ENCODE peak calls at places on chromosomes 2 and 18, in ten cellular contexts. K is CD4-positive, alpha-beta T cell; Y is AG09309; I is astrocyte; G is mammary epithelial cell; N is foreskin fibroblast; Q is GM12865; D is tibial nerve; S is kidney; U is thoracic aorta. J is an unnamed sample.

GRCh38 chr2:154370873-154371272 is 327.6 kb upstream of the KCNJ3 start:
- DNase-seq in K (no peak), Y (no peak), I (no peak), G (no peak), N (no peak), Q (no peak), D (no peak), S (no peak), U (no peak), J (no peak)

GRCh38 chr2:164479460-164479859 is 141.8 kb downstream of the GRB14 start:
- DNase-seq in K (no peak), Y (no peak), I (peak), G (no peak), N (peak), Q (no peak), D (peak), S (no peak), U (no peak), J (no peak)

GRCh38 chr2:233107906-233108305 is 47.8 kb downstream of the INPP5D start:
- DNase-seq in K (no peak), Y (no peak), I (no peak), G (no peak), N (no peak), Q (no peak), D (no peak), S (no peak), U (no peak), J (no peak)

GRCh38 chr2:148812306-148812705 is 62.7 kb upstream of the KIF5C start:
- DNase-seq in K (no peak), Y (peak), I (peak), G (peak), N (peak), Q (no peak), D (no peak), S (peak), U (no peak), J (no peak)

GRCh38 chr18:61572871-61573270 is 239.6 kb downstream of the CDH20 start:
- DNase-seq in K (no peak), Y (no peak), I (peak), G (no peak), N (no peak), Q (no peak), D (no peak), S (no peak), U (no peak), J (no peak)

GRCh38 chr18:58241877-58242276 is 197.9 kb downstream of the NEDD4L start:
- DNase-seq in K (no peak), Y (peak), I (peak), G (peak), N (peak), Q (no peak), D (no peak), S (no peak), U (no peak), J (no peak)

GRCh38 chr2:658426-658825 is 18.8 kb downstream of the TMEM18 start:
- DNase-seq in K (no peak), Y (no peak), I (no peak), G (no peak), N (no peak), Q (no peak), D (no peak), S (no peak), U (no peak), J (no peak)

GRCh38 chr2:241019441-241020139 is 21.2 kb downstream of the SNED1 start:
- DNase-seq in K (no peak), Y (no peak), I (no peak), G (no peak), N (no peak), Q (no peak), D (peak), S (no peak), U (no peak), J (no peak)

GRCh38 chr2:191917967-191918651 is 71.2 kb upstream of the CAVIN2 start:
- DNase-seq in K (no peak), Y (no peak), I (no peak), G (no peak), N (no peak), Q (no peak), D (no peak), S (no peak), U (no peak), J (no peak)

GRCh38 chr18:8424917-8425725 is 184.1 kb upstream of the RAB12 start:
- DNase-seq in K (no peak), Y (peak), I (peak), G (peak), N (peak), Q (no peak), D (no peak), S (no peak), U (no peak), J (no peak)

GRCh38 chr2:115190459-115190858 is 748.0 kb downstream of the DPP10 start:
- DNase-seq in K (no peak), Y (no peak), I (no peak), G (no peak), N (no peak), Q (no peak), D (no peak), S (no peak), U (no peak), J (no peak)

GRCh38 chr2:88481937-88482336 is 29.4 kb upstream of the FOXI3 start:
- DNase-seq in K (no peak), Y (no peak), I (no peak), G (peak), N (peak), Q (no peak), D (no peak), S (no peak), U (no peak), J (no peak)

GRCh38 chr2:118843492-118844132 is 3.8 kb downstream of the EN1 start:
- DNase-seq in K (no peak), Y (no peak), I (no peak), G (no peak), N (no peak), Q (no peak), D (no peak), S (no peak), U (no peak), J (no peak)

GRCh38 chr18:63617049-63617995 is 26.7 kb downstream of the SERPINB4 start:
- DNase-seq in K (no peak), Y (no peak), I (no peak), G (no peak), N (no peak), Q (peak), D (no peak), S (no peak), U (no peak), J (no peak)

GRCh38 chr2:178301595-178302324 is 107.4 kb downstream of the OSBPL6 start:
- DNase-seq in K (no peak), Y (no peak), I (no peak), G (no peak), N (no peak), Q (no peak), D (no peak), S (no peak), U (no peak), J (no peak)

GRCh38 chr2:195531754-195532153 is 125.3 kb upstream of the SLC39A10 start:
- DNase-seq in K (no peak), Y (no peak), I (peak), G (no peak), N (no peak), Q (no peak), D (no peak), S (no peak), U (no peak), J (no peak)

GRCh38 chr18:57715073-57715472 is 88.0 kb downstream of the ATP8B1 start:
- DNase-seq in K (no peak), Y (no peak), I (no peak), G (no peak), N (no peak), Q (no peak), D (no peak), S (no peak), U (no peak), J (no peak)

GRCh38 chr2:226673314-226673723 is 126.3 kb downstream of the IRS1 start:
- DNase-seq in K (no peak), Y (peak), I (peak), G (peak), N (peak), Q (no peak), D (no peak), S (no peak), U (no peak), J (no peak)

GRCh38 chr18:8480506-8481328 is 128.5 kb upstream of the RAB12 start:
- DNase-seq in K (no peak), Y (peak), I (peak), G (peak), N (peak), Q (peak), D (peak), S (no peak), U (no peak), J (no peak)

GRCh38 chr2:99481941-99482340 is 7.9 kb downstream of the REV1 start:
- DNase-seq in K (no peak), Y (no peak), I (no peak), G (peak), N (no peak), Q (peak), D (no peak), S (no peak), U (no peak), J (no peak)

GRCh38 chr2:200247494-200247893 is 59.0 kb upstream of the SPATS2L start:
- DNase-seq in K (no peak), Y (no peak), I (peak), G (no peak), N (no peak), Q (no peak), D (no peak), S (no peak), U (no peak), J (no peak)

GRCh38 chr18:7617738-7618422 is 50.8 kb downstream of the PTPRM start:
- DNase-seq in K (no peak), Y (peak), I (peak), G (peak), N (peak), Q (no peak), D (peak), S (no peak), U (no peak), J (no peak)

GRCh38 chr2:181177376-181177775 is 197.0 kb downstream of the UBE2E3 start:
- DNase-seq in K (no peak), Y (no peak), I (no peak), G (no peak), N (no peak), Q (no peak), D (no peak), S (no peak), U (no peak), J (no peak)

GRCh38 chr2:37637985-37638384 is 33.5 kb downstream of the CDC42EP3 start:
- DNase-seq in K (no peak), Y (no peak), I (no peak), G (no peak), N (no peak), Q (no peak), D (no peak), S (no peak), U (no peak), J (no peak)

GRCh38 chr2:192254444-192254843 is 59.7 kb upstream of the TMEFF2 start:
- DNase-seq in K (no peak), Y (no peak), I (no peak), G (no peak), N (no peak), Q (no peak), D (no peak), S (no peak), U (no peak), J (no peak)

GRCh38 chr2:190789074-190790004 is 91.3 kb upstream of the GLS start:
- DNase-seq in K (no peak), Y (no peak), I (no peak), G (no peak), N (no peak), Q (no peak), D (no peak), S (no peak), U (no peak), J (no peak)

GRCh38 chr2:102117488-102117887 is 25.1 kb upstream of the IL1R1 start:
- DNase-seq in K (no peak), Y (no peak), I (no peak), G (no peak), N (no peak), Q (no peak), D (no peak), S (no peak), U (no peak), J (no peak)

GRCh38 chr2:68971591-68972231 is 2.7 kb upstream of the GKN1 start:
- DNase-seq in K (no peak), Y (peak), I (peak), G (peak), N (peak), Q (no peak), D (no peak), S (no peak), U (no peak), J (no peak)

GRCh38 chr2:112996635-112997034 is 8.6 kb upstream of the IL36A start:
- DNase-seq in K (peak), Y (no peak), I (no peak), G (no peak), N (no peak), Q (peak), D (no peak), S (no peak), U (no peak), J (no peak)

DNA sequence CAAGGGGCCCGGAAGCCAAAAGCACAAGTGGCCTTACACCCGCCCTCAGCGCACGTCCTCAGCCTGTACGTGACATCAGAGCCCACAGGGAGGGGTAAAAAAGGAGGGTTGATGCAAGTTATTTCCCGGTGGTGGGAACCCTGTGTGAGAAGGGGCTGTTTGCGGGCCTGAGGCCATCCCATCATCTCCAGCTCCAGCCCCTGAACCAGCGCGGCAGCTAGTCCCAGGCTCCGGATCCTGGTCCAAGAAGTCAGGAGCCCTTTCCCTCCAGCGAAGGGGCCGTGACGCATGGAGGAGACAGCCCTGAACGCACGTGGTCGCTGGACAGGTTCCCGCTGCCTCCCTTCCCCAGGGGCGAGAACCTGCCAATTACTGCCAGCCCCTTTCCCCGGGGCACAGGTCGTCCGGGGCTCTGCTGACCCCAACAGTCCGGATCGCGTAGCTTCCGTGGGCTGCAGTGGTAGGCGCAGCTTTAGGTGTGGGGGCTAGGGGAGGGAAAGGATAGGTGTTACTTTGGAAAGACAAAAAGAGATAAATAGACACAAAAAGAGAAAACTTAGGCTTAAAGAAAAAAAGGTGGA is 1.3 kb upstream of the LRP2 start:
- DNase-seq in K (no peak), Y (no peak), I (no peak), G (peak), N (no peak), Q (peak), D (no peak), S (peak), U (no peak), J (no peak)
- TF ChIP-seq CTCF in K (no peak), Y (no peak), I (no peak), G (no peak), N (no peak), Q (no peak), D (no peak), S (no peak), U (no peak), J (no peak)

GRCh38 chr2:127387655-127388422 is at the start of gene MAP3K2:
- DNase-seq in K (peak), Y (peak), I (peak), G (peak), N (peak), Q (peak), D (peak), S (peak), U (peak), J (peak)
- TF ChIP-seq CTCF in K (no peak), Y (no peak), I (no peak), G (no peak), N (no peak), Q (no peak), D (peak), S (no peak), U (no peak), J (no peak)

GRCh38 chr2:64645014-64645418 is 8.7 kb downstream of the SERTAD2 start:
- DNase-seq in K (no peak), Y (peak), I (peak), G (peak), N (peak), Q (peak), D (peak), S (no peak), U (no peak), J (no peak)
- TF ChIP-seq CTCF in K (no peak), Y (no peak), I (no peak), G (peak), N (no peak), Q (peak), D (no peak), S (no peak), U (peak), J (no peak)

GRCh38 chr2:159229476-159230144 is 56.9 kb downstream of the WDSUB1 start:
- DNase-seq in K (no peak), Y (no peak), I (no peak), G (no peak), N (no peak), Q (no peak), D (no peak), S (no peak), U (no peak), J (no peak)

GRCh38 chr2:159228006-159228655 is 58.4 kb downstream of the WDSUB1 start:
- DNase-seq in K (no peak), Y (peak), I (peak), G (no peak), N (peak), Q (no peak), D (no peak), S (no peak), U (no peak), J (no peak)

GRCh38 chr2:159226608-159227007 is 59.9 kb downstream of the WDSUB1 start:
- DNase-seq in K (no peak), Y (no peak), I (no peak), G (no peak), N (no peak), Q (no peak), D (no peak), S (no peak), U (no peak), J (no peak)

GRCh38 chr2:159227467-159227866 is 59.0 kb downstream of the WDSUB1 start:
- DNase-seq in K (no peak), Y (no peak), I (no peak), G (no peak), N (no peak), Q (no peak), D (no peak), S (no peak), U (no peak), J (peak)

GRCh38 chr2:159230145-159230877 is 56.2 kb downstream of the WDSUB1 start:
- DNase-seq in K (no peak), Y (no peak), I (no peak), G (no peak), N (no peak), Q (no peak), D (no peak), S (no peak), U (no peak), J (no peak)
- TF ChIP-seq CTCF in K (no peak), Y (no peak), I (no peak), G (no peak), N (no peak), Q (no peak), D (no peak), S (no peak), U (no peak), J (no peak)